ENCODE peak calls at places on chromosomes 11 and 22, in four cellular contexts. One of them, this sample, is unnamed.

GRCh38 chr11:31805629-31806185 is 5.4 kb downstream of the PAX6 start:
- DNase-seq in kidney glomerular epithelial cell: no peak
- DNase-seq in T follicular helper cell: no peak
- DNase-seq in GM10248: no peak
- DNase-seq in this sample: no peak

GRCh38 chr11:112877561-112877960 is 83.7 kb upstream of the NCAM1 start:
- DNase-seq in kidney glomerular epithelial cell: no peak
- DNase-seq in T follicular helper cell: no peak
- DNase-seq in GM10248: no peak
- DNase-seq in this sample: no peak

GRCh38 chr11:79236541-79236971 is 204.3 kb downstream of the TENM4 start:
- DNase-seq in kidney glomerular epithelial cell: peak; percentile 99
- DNase-seq in T follicular helper cell: no peak
- DNase-seq in GM10248: no peak
- DNase-seq in this sample: no peak

GRCh38 chr22:46149493-46149997 is 781 bp upstream of the PPARA start:
- DNase-seq in kidney glomerular epithelial cell: no peak
- DNase-seq in T follicular helper cell: peak; percentile 7
- DNase-seq in GM10248: no peak
- DNase-seq in this sample: no peak

GRCh38 chr11:29326757-29327156 is 690.1 kb downstream of the KCNA4 start:
- DNase-seq in kidney glomerular epithelial cell: no peak
- DNase-seq in T follicular helper cell: no peak
- DNase-seq in GM10248: no peak
- DNase-seq in this sample: no peak

GRCh38 chr11:130999992-131000770 is 83.9 kb upstream of the SNX19 start:
- DNase-seq in kidney glomerular epithelial cell: peak; percentile 89
- DNase-seq in T follicular helper cell: no peak
- DNase-seq in GM10248: no peak
- DNase-seq in this sample: no peak

GRCh38 chr11:6475936-6476335 is 2.2 kb upstream of the TRIM3 start:
- DNase-seq in kidney glomerular epithelial cell: no peak
- DNase-seq in T follicular helper cell: no peak
- DNase-seq in GM10248: no peak
- DNase-seq in this sample: no peak

GRCh38 chr11:1052133-1053011 is 15.9 kb upstream of the MUC6 start:
- DNase-seq in kidney glomerular epithelial cell: no peak
- DNase-seq in T follicular helper cell: no peak
- DNase-seq in GM10248: no peak
- DNase-seq in this sample: no peak

GRCh38 chr11:130831506-130832385 is 84.5 kb downstream of the SNX19 start:
- DNase-seq in kidney glomerular epithelial cell: no peak
- DNase-seq in T follicular helper cell: no peak
- DNase-seq in GM10248: no peak
- DNase-seq in this sample: no peak

GRCh38 chr22:45516163-45516562 is 13.5 kb downstream of the FBLN1 start:
- DNase-seq in kidney glomerular epithelial cell: no peak
- DNase-seq in T follicular helper cell: no peak
- DNase-seq in GM10248: no peak
- DNase-seq in this sample: no peak

GRCh38 chr22:37561209-37562048 is 1.1 kb downstream of the CDC42EP1 start:
- DNase-seq in kidney glomerular epithelial cell: peak; percentile 81
- DNase-seq in T follicular helper cell: peak; percentile 62
- DNase-seq in GM10248: peak; percentile 85
- DNase-seq in this sample: peak; percentile 89

GRCh38 chr22:26342719-26343449 is 86.2 kb upstream of the ASPHD2 start:
- DNase-seq in kidney glomerular epithelial cell: no peak
- DNase-seq in T follicular helper cell: no peak
- DNase-seq in GM10248: no peak
- DNase-seq in this sample: no peak

GRCh38 chr11:59706518-59707285 is 6.9 kb downstream of the OR10V1 start:
- DNase-seq in kidney glomerular epithelial cell: peak; percentile 58
- DNase-seq in T follicular helper cell: no peak
- DNase-seq in GM10248: no peak
- DNase-seq in this sample: no peak

GRCh38 chr11:126808851-126809250 is 191.7 kb downstream of the KIRREL3 start:
- DNase-seq in kidney glomerular epithelial cell: no peak
- DNase-seq in T follicular helper cell: no peak
- DNase-seq in GM10248: no peak
- DNase-seq in this sample: no peak

GRCh38 chr11:92083123-92083522 is 141.5 kb upstream of the FAT3 start:
- DNase-seq in kidney glomerular epithelial cell: no peak
- DNase-seq in T follicular helper cell: no peak
- DNase-seq in GM10248: no peak
- DNase-seq in this sample: no peak

GRCh38 chr11:44016129-44016528 is 31.7 kb upstream of the ACCSL start:
- DNase-seq in kidney glomerular epithelial cell: no peak
- DNase-seq in T follicular helper cell: no peak
- DNase-seq in GM10248: no peak
- DNase-seq in this sample: no peak

GRCh38 chr22:42069801-42070516 is 653 bp downstream of the NAGA start:
- DNase-seq in kidney glomerular epithelial cell: peak; percentile 48
- DNase-seq in T follicular helper cell: no peak
- DNase-seq in GM10248: peak; percentile 13
- DNase-seq in this sample: peak; percentile 38

GRCh38 chr11:95084509-95084908 is 5.1 kb upstream of the ENDOD1 start:
- DNase-seq in kidney glomerular epithelial cell: peak; percentile 86
- DNase-seq in T follicular helper cell: no peak
- DNase-seq in GM10248: peak; percentile 39
- DNase-seq in this sample: no peak

GRCh38 chr11:74090701-74091100 is 80.1 kb downstream of the C2CD3 start:
- DNase-seq in kidney glomerular epithelial cell: peak; percentile 42
- DNase-seq in T follicular helper cell: no peak
- DNase-seq in GM10248: no peak
- DNase-seq in this sample: no peak

GRCh38 chr11:117011541-117011908 is 86.7 kb downstream of the SIK3 start:
- DNase-seq in kidney glomerular epithelial cell: no peak
- DNase-seq in T follicular helper cell: no peak
- DNase-seq in GM10248: no peak
- DNase-seq in this sample: no peak

GRCh38 chr11:95245038-95245437 is 14.0 kb upstream of the SESN3 start:
- DNase-seq in kidney glomerular epithelial cell: peak; percentile 59
- DNase-seq in T follicular helper cell: no peak
- DNase-seq in GM10248: no peak
- DNase-seq in this sample: no peak

GRCh38 chr11:15575409-15575808 is 460.7 kb downstream of the INSC start:
- DNase-seq in kidney glomerular epithelial cell: no peak
- DNase-seq in T follicular helper cell: no peak
- DNase-seq in GM10248: no peak
- DNase-seq in this sample: no peak

GRCh38 chr11:83521647-83522596 is 235.8 kb upstream of the CCDC90B start:
- DNase-seq in kidney glomerular epithelial cell: peak; percentile 29
- DNase-seq in T follicular helper cell: no peak
- DNase-seq in GM10248: no peak
- DNase-seq in this sample: no peak

GRCh38 chr11:1696608-1697570 is at the start of gene KRTAP5-6:
- DNase-seq in kidney glomerular epithelial cell: no peak
- DNase-seq in T follicular helper cell: no peak
- DNase-seq in GM10248: no peak
- DNase-seq in this sample: no peak

GRCh38 chr11:100687032-100687629 is at the start of gene ARHGAP42:
- DNase-seq in kidney glomerular epithelial cell: no peak
- DNase-seq in T follicular helper cell: no peak
- DNase-seq in GM10248: peak; percentile 81
- DNase-seq in this sample: peak; percentile 57

GRCh38 chr22:35352214-35353111 is 28.4 kb upstream of the HMOX1 start:
- DNase-seq in kidney glomerular epithelial cell: no peak
- DNase-seq in T follicular helper cell: no peak
- DNase-seq in GM10248: peak; percentile 59
- DNase-seq in this sample: no peak

GRCh38 chr11:111120221-111120620 is 125.3 kb upstream of the POU2AF2 start:
- DNase-seq in kidney glomerular epithelial cell: no peak
- DNase-seq in T follicular helper cell: no peak
- DNase-seq in GM10248: no peak
- DNase-seq in this sample: no peak

GRCh38 chr11:121448431-121448941 is 3.6 kb upstream of the SORL1 start:
- DNase-seq in kidney glomerular epithelial cell: no peak
- DNase-seq in T follicular helper cell: no peak
- DNase-seq in GM10248: no peak
- DNase-seq in this sample: no peak

GRCh38 chr11:2804701-2805387 is 80.7 kb downstream of the CDKN1C start:
- DNase-seq in kidney glomerular epithelial cell: no peak
- DNase-seq in T follicular helper cell: no peak
- DNase-seq in GM10248: no peak
- DNase-seq in this sample: no peak

GRCh38 chr11:110174645-110175310 is 81.6 kb downstream of the ZC3H12C start:
- DNase-seq in kidney glomerular epithelial cell: peak; percentile 31
- DNase-seq in T follicular helper cell: no peak
- DNase-seq in GM10248: no peak
- DNase-seq in this sample: no peak

This sample was measured in GM12891.